ENCODE peak calls at places on chromosomes 13 and 19, in ten cellular contexts. B, Z, S, V, G, K, Q, F, R and U are unnamed samples.

GRCh38 chr19:47694466-47695273 is 18.6 kb upstream of the EHD2 start:
- DNase-seq in F (no peak), V (no peak), S (no peak), B (no peak), G (no peak), Q (no peak), R (no peak), Z (no peak), K (no peak), U (no peak)

GRCh38 chr13:47332149-47332548 is 435.3 kb upstream of the HTR2A start:
- DNase-seq in Z (peak), B (no peak), F (no peak), S (no peak), R (no peak), Q (no peak), V (no peak), K (no peak), G (no peak), U (no peak)

GRCh38 chr19:49497047-49497789 is 984 bp downstream of the RPS11 start:
- DNase-seq in K (peak), Z (peak), R (peak), F (peak), S (no peak), G (no peak), Q (peak), B (no peak), V (no peak), U (peak)

GRCh38 chr13:44576396-44577235 is 486 bp upstream of the TSC22D1 start:
- DNase-seq in F (peak), K (no peak), R (no peak), G (no peak), S (no peak), Q (peak), B (no peak), V (peak), Z (no peak), U (no peak)

GRCh38 chr19:16461630-16462051 is 10.1 kb downstream of the EPS15L1 start:
- DNase-seq in R (no peak), B (no peak), F (no peak), G (no peak), V (no peak), Z (no peak), Q (no peak), S (no peak), K (no peak), U (no peak)

GRCh38 chr19:55655648-55656040 is 809 bp downstream of the U2AF2 start:
- DNase-seq in Z (no peak), B (no peak), K (no peak), V (no peak), S (no peak), Q (no peak), G (no peak), R (no peak), F (no peak), U (no peak)

GRCh38 chr19:56120371-56121179 is 520 bp downstream of the ZNF787 start:
- DNase-seq in B (no peak), K (peak), Z (peak), F (peak), S (peak), V (peak), R (peak), G (peak), Q (peak), U (peak)

GRCh38 chr13:42137856-42138537 is 89.5 kb downstream of the DGKH start:
- DNase-seq in Q (no peak), K (no peak), V (no peak), F (no peak), R (no peak), B (no peak), S (no peak), Z (peak), G (no peak), U (no peak)

GRCh38 chr19:18894254-18895037 is 1.5 kb downstream of the CERS1 start:
- DNase-seq in V (no peak), R (no peak), K (no peak), G (peak), F (no peak), Q (no peak), Z (peak), B (no peak), S (no peak), U (no peak)

GRCh38 chr13:46012404-46012803 is 40.1 kb downstream of the ZC3H13 start:
- DNase-seq in V (no peak), S (no peak), G (no peak), K (no peak), Z (no peak), B (no peak), F (no peak), R (no peak), Q (no peak), U (no peak)

GRCh38 chr19:43564800-43565199 is 10.5 kb downstream of the XRCC1 start:
- DNase-seq in S (no peak), Q (no peak), Z (no peak), V (no peak), B (no peak), G (no peak), R (no peak), F (no peak), K (no peak), U (no peak)

GRCh38 chr19:46211201-46211881 is 18.2 kb upstream of the IGFL1 start:
- DNase-seq in F (no peak), K (no peak), S (no peak), R (peak), Q (no peak), B (no peak), V (peak), G (no peak), Z (peak), U (peak)

GRCh38 chr13:99505814-99506269 is 4.6 kb downstream of the TM9SF2 start:
- DNase-seq in V (no peak), Q (no peak), Z (peak), G (no peak), K (no peak), S (no peak), B (no peak), F (no peak), R (peak), U (no peak)

GRCh38 chr13:39501711-39502324 is 101.2 kb downstream of the LHFPL6 start:
- DNase-seq in V (no peak), K (no peak), B (no peak), Q (no peak), S (no peak), R (no peak), Z (peak), F (no peak), G (no peak), U (no peak)

GRCh38 chr13:99726261-99726894 is 225.1 kb downstream of the TM9SF2 start:
- DNase-seq in V (no peak), S (no peak), G (no peak), Z (no peak), Q (no peak), B (no peak), K (no peak), R (no peak), F (no peak), U (no peak)

GRCh38 chr19:5172859-5173577 is 167.6 kb downstream of the PTPRS start:
- DNase-seq in K (no peak), B (no peak), V (no peak), G (peak), F (no peak), Z (peak), S (no peak), Q (no peak), R (peak), U (peak)

GRCh38 chr13:18949489-18949761 is 232.2 kb downstream of the TUBA3C start:
- DNase-seq in G (no peak), F (no peak), B (no peak), Z (no peak), V (no peak), R (no peak), Q (no peak), S (no peak), K (no peak), U (no peak)

GRCh38 chr13:114130708-114131580 is 1.5 kb downstream of the RASA3 start:
- DNase-seq in R (peak), Z (peak), G (peak), B (no peak), S (no peak), V (peak), K (peak), F (peak), Q (peak), U (peak)

GRCh38 chr13:28415994-28416411 is 78.9 kb downstream of the FLT1 start:
- DNase-seq in K (no peak), B (no peak), Z (no peak), R (no peak), S (no peak), Q (no peak), F (peak), V (no peak), G (no peak), U (no peak)

GRCh38 chr19:49469828-49470614 is 4.0 kb upstream of the FLT3LG start:
- DNase-seq in F (peak), B (no peak), K (peak), V (no peak), Z (no peak), G (no peak), Q (peak), S (no peak), R (no peak), U (no peak)

GRCh38 chr13:73677041-73677589 is 457.1 kb downstream of the KLF12 start:
- DNase-seq in B (no peak), G (no peak), Z (peak), K (no peak), R (no peak), V (no peak), Q (no peak), S (no peak), F (no peak), U (peak)

GRCh38 chr19:32674153-32674958 is 624 bp downstream of the ANKRD27 start:
- DNase-seq in Q (no peak), K (no peak), V (peak), B (no peak), Z (no peak), G (no peak), R (no peak), S (no peak), F (no peak), U (no peak)